ENCODE peak calls at places on chromosomes 4 and X, in seven cellular contexts. X, K, M, U, T, W and Q are unnamed samples.

GRCh38 chrX:47577424-47577823 is 4.8 kb upstream of the TIMP1 start:
- DNase-seq in X (no peak), W (no peak), M (no peak), T (no peak), K (no peak), U (no peak), Q (no peak)

GRCh38 chr4:8840816-8841455 is 30.7 kb downstream of the HMX1 start:
- DNase-seq in X (no peak), M (no peak), U (no peak), K (no peak), W (peak; percentile 2), T (peak; percentile 28), Q (peak; percentile 5)

GRCh38 chr4:7041851-7042696 is 1.1 kb upstream of the TADA2B start:
- DNase-seq in M (peak; percentile 61), T (no peak), W (peak; percentile 58), U (no peak), K (no peak), X (peak; percentile 44), Q (peak; percentile 21)

GRCh38 chr4:147683172-147683571 is 791 bp downstream of the PRMT9 start:
- DNase-seq in U (peak; percentile 12), K (no peak), M (no peak), X (no peak), W (peak; percentile 24), T (no peak), Q (no peak)

GRCh38 chrX:24024819-24025740 is 1.9 kb downstream of the KLHL15 start:
- DNase-seq in X (peak; percentile 86), U (peak; percentile 73), T (peak; percentile 70), W (peak; percentile 86), M (peak; percentile 90), K (peak; percentile 73), Q (peak; percentile 81)

GRCh38 chrX:53362439-53362838 is 60.0 kb downstream of the SMC1A start:
- DNase-seq in U (no peak), W (no peak), T (no peak), X (no peak), M (no peak), K (no peak), Q (no peak)

GRCh38 chr4:157776930-157777329 is 395.9 kb downstream of the GASK1B start:
- DNase-seq in T (no peak), W (no peak), K (no peak), M (no peak), X (no peak), U (no peak), Q (no peak)

GRCh38 chr4:66330125-66330524 is 659.8 kb upstream of the EPHA5 start:
- DNase-seq in U (no peak), K (no peak), M (no peak), W (no peak), T (no peak), X (no peak), Q (no peak)

GRCh38 chrX:22325091-22325490 is 52.4 kb downstream of the CBLL2 start:
- DNase-seq in M (no peak), K (no peak), U (no peak), T (no peak), W (no peak), X (no peak), Q (no peak)

GRCh38 chr4:555566-556275 is 20.4 kb downstream of the TMEM271 start:
- DNase-seq in M (no peak), X (no peak), W (no peak), K (no peak), U (no peak), T (no peak), Q (no peak)

GRCh38 chr4:159027535-159027934 is 75.3 kb upstream of the RAPGEF2 start:
- DNase-seq in T (no peak), M (no peak), U (no peak), W (no peak), X (no peak), K (no peak), Q (no peak)

GRCh38 chrX:118520206-118520857 is 24.7 kb downstream of the DOCK11 start:
- DNase-seq in M (no peak), W (no peak), K (no peak), T (no peak), X (no peak), U (no peak), Q (no peak)

GRCh38 chr4:111879539-111879938 is 265.7 kb upstream of the FAM241A start:
- DNase-seq in M (no peak), T (no peak), X (no peak), K (no peak), U (no peak), W (no peak), Q (no peak)

GRCh38 chr4:153483432-153484418 is 17.6 kb downstream of the TMEM131L start:
- DNase-seq in T (no peak), K (no peak), U (no peak), X (no peak), M (no peak), W (no peak), Q (no peak)

GRCh38 chr4:87843936-87844335 is 11.2 kb downstream of the MEPE start:
- DNase-seq in W (no peak), K (no peak), M (no peak), X (no peak), U (no peak), T (no peak), Q (peak; percentile 26)

GRCh38 chrX:45900751-45901150 is 644.5 kb downstream of the ZNF674 start:
- DNase-seq in X (no peak), T (no peak), M (no peak), U (no peak), K (no peak), W (no peak), Q (no peak)

GRCh38 chr4:58042176-58042575 is 932.0 kb upstream of the IGFBP7 start:
- DNase-seq in M (no peak), T (no peak), K (no peak), W (no peak), X (no peak), U (no peak), Q (no peak)

GRCh38 chr4:140373328-140374129 is at the start of gene SCOC:
- DNase-seq in K (peak; percentile 96), W (peak; percentile 99), U (peak; percentile 99), X (peak; percentile 98), M (peak; percentile 99), T (peak; percentile 94), Q (peak; percentile 100)
- TF ChIP-seq POLR2A in K (peak; percentile 41), W (peak; percentile 72), U (peak; percentile 82), X (peak; percentile 57), M (no peak), T (peak; percentile 84), Q (peak; percentile 29)

GRCh38 chr4:31727030-31727429 is 1006.9 kb downstream of the PCDH7 start:
- DNase-seq in U (no peak), M (no peak), K (no peak), X (no peak), W (no peak), T (no peak), Q (no peak)
- TF ChIP-seq EP300 in U (no peak), M (no peak), K (no peak), X (no peak), W (no peak), T (no peak), Q (no peak)

DNA sequence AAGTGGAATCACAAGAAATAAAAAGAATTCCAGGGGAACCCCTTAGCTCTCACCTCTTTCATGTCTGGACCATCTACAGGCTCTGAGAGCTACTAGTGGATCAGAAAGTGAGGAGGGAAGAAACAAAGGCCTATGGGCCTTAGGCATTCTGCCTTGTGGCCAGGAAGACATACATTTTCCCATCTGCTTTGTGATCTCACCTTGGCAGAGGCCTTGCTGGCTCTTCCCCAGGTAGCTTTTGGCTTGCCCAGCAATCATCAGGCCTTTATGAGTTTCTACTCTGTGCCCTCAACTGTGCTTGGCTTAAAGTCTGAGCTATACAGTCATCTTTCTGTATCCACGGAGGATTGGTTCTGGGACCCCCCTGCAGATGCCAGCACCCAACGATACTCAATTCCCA is 28.3 kb upstream of the CD99L2 start:
- DNase-seq in T (no peak), X (no peak), U (no peak), M (no peak), K (no peak), W (no peak), Q (no peak)
- H3K27ac ChIP-seq in T (no peak overlapping the region), X (no peak overlapping the region), U (no peak overlapping the region), M (no peak overlapping the region), K (no peak overlapping the region), W (no peak overlapping the region), Q (no peak overlapping the region)

GRCh38 chrX:37686979-37687378 is 1.4 kb downstream of the XK start:
- DNase-seq in X (no peak), U (no peak), K (no peak), T (no peak), M (no peak), W (no peak), Q (no peak)

GRCh38 chrX:37686348-37686736 is 751 bp downstream of the XK start:
- DNase-seq in T (no peak), K (no peak), X (no peak), W (no peak), U (no peak), M (no peak), Q (no peak)

GRCh38 chrX:37684918-37685317 is 673 bp upstream of the XK start:
- DNase-seq in W (no peak), X (no peak), M (no peak), K (no peak), U (no peak), T (no peak), Q (no peak)

GRCh38 chrX:37684426-37684825 is 1.2 kb upstream of the XK start:
- DNase-seq in K (no peak), T (no peak), U (no peak), M (no peak), X (no peak), W (no peak), Q (no peak)

DNA sequence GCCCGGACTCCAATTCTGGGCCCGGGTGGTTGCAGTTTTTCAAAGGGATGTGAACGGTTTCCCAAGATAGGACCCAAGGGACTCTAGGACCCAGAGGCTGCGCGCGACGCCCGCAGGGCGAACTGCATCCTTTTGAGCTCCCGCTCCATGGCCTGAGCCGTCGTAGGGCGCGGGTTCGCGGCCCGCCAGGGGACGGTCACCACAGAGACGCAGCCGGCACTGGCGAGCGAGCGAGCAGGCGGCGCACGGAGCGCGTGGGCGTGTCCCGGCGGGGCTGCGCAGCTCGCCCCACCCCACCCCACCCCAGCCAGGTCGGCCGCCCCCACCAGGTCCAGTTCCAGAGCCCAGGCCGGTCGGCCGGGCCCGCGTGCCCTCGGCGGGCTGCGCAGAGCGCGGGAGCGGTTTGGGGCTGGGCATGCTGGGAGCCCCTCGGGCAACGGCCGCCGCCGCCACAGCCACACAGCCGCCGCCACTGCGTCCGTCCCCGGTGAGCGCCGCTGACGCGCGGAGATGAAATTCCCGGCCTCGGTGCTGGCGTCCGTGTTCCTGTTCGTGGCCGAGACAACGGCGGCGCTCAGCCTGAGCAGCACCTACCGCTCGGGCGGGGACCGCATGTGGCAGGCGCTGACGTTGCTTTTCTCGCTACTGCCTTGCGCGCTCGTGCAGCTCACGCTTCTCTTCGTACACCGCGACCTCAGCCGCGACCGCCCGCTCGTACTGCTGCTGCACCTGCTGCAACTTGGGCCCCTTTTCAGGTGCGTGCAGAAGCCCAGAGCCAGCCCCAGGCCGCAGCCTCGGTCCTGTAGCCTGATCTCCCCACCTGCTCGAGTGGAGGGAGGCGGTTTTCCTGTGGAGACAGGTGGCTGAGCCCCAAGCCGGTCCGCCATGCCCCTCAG is at the start of gene XK:
- DNase-seq in X (peak; percentile 19), T (peak; percentile 63), U (no peak), M (peak; percentile 65), W (peak; percentile 71), K (peak; percentile 2), Q (no peak)
- TF ChIP-seq POLR2A in X (no peak), T (no peak), U (no peak), M (no peak), W (peak; percentile 68), K (peak; percentile 50), Q (no peak)

GRCh38 chr4:30912098-30912719 is 192.0 kb downstream of the PCDH7 start:
- DNase-seq in W (no peak), M (no peak), X (no peak), U (no peak), T (no peak), K (no peak), Q (no peak)
- TF ChIP-seq EP300 in W (no peak), M (no peak), X (no peak), U (no peak), T (no peak), K (no peak), Q (no peak)

GRCh38 chr4:24730256-24731001 is 64.9 kb upstream of the SOD3 start:
- DNase-seq in M (no peak), T (peak; percentile 40), K (no peak), X (no peak), U (no peak), W (peak; percentile 18), Q (peak; percentile 26)
- H3K27ac ChIP-seq in M (no peak overlapping the region), T (no peak overlapping the region), K (no peak overlapping the region), X (no peak overlapping the region), U (no peak overlapping the region), W (no peak overlapping the region), Q (no peak overlapping the region)